ENCODE peak calls at places on chromosomes 5 and 9, in ten cellular contexts. W is neural progenitor cell, Z is cardiac muscle cell, Q is right lobe of liver, C is transverse colon, G is aorta, Y is breast epithelium, K is heart right ventricle, E is dorsolateral prefrontal cortex, R is vagina. F is an unnamed sample. For H3K27me3, the result is how much of the 10 kb centered on the place peaks cover.

GRCh38 chr5:113166710-113167366 is 190.2 kb downstream of the DCP2 start:
- DNase-seq in Q (no peak), W (peak), C (no peak), G (no peak), R (no peak), E (no peak), K (no peak), Z (peak), Y (no peak), F (no peak)

GRCh38 chr9:85949591-85950335 is 8.8 kb downstream of the NAA35 start:
- DNase-seq in W (no peak), Q (no peak), Z (peak), R (no peak), G (no peak), E (no peak), C (no peak), K (no peak), Y (no peak), F (no peak)

GRCh38 chr5:122755740-122756139 is 19.1 kb upstream of the SNX2 start:
- DNase-seq in C (no peak), W (no peak), R (no peak), Y (no peak), G (no peak), E (no peak), Z (peak), Q (no peak), K (no peak), F (no peak)

GRCh38 chr9:132163457-132163875 is 1.6 kb downstream of the NTNG2 start:
- DNase-seq in Y (no peak), G (no peak), C (no peak), W (peak), E (no peak), Z (no peak), Q (no peak), R (no peak), K (no peak), F (peak)

GRCh38 chr9:77291714-77292113 is 114.4 kb downstream of the VPS13A start:
- DNase-seq in Y (no peak), G (no peak), Z (peak), Q (no peak), R (no peak), E (no peak), K (no peak), W (peak), C (no peak), F (no peak)

GRCh38 chr5:84181093-84181492 is 203.6 kb downstream of the EDIL3 start:
- DNase-seq in E (no peak), R (no peak), G (no peak), Y (no peak), K (no peak), Z (peak), W (no peak), Q (no peak), C (no peak), F (no peak)

GRCh38 chr5:60483046-60483445 is 216.9 kb downstream of the DEPDC1B start:
- DNase-seq in Y (no peak), W (no peak), G (no peak), K (no peak), R (no peak), C (no peak), Q (no peak), Z (no peak), E (no peak), F (no peak)

GRCh38 chr9:4297151-4297794 is 2.6 kb downstream of the GLIS3 start:
- DNase-seq in K (peak), G (peak), E (peak), C (peak), W (peak), R (peak), Y (peak), Z (peak), Q (peak), F (peak)

GRCh38 chr9:111030492-111030891 is 7.8 kb downstream of the LPAR1 start:
- DNase-seq in W (no peak), Q (no peak), Z (no peak), Y (no peak), E (no peak), G (no peak), R (no peak), K (no peak), C (no peak), F (no peak)

GRCh38 chr9:98488578-98489312 is 220.0 kb downstream of the GABBR2 start:
- DNase-seq in W (no peak), G (no peak), R (no peak), E (no peak), Q (no peak), Z (peak), Y (no peak), C (no peak), K (no peak), F (no peak)

GRCh38 chr9:110183208-110184145 is 24.5 kb downstream of the C9orf152 start:
- DNase-seq in W (peak), G (no peak), Z (peak), C (peak), K (peak), E (no peak), Q (no peak), R (no peak), Y (peak), F (no peak)

GRCh38 chr9:134787601-134788531 is 92.7 kb upstream of the FCN2 start:
- DNase-seq in W (no peak), K (no peak), C (no peak), Y (no peak), Z (no peak), E (no peak), R (no peak), Q (no peak), G (no peak), F (no peak)

GRCh38 chr5:132238169-132238744 is 10.6 kb upstream of the P4HA2 start:
- DNase-seq in R (peak), G (peak), C (peak), Y (peak), Z (peak), Q (peak), K (peak), W (peak), E (no peak), F (peak)

GRCh38 chr5:23007226-23007625 is 154.1 kb upstream of the CDH12 start:
- DNase-seq in E (no peak), K (no peak), C (peak), W (no peak), G (no peak), R (no peak), Z (no peak), Y (no peak), Q (no peak), F (no peak)

GRCh38 chr5:150024241-150024984 is 23.9 kb downstream of the HMGXB3 start:
- DNase-seq in Z (no peak), K (no peak), W (no peak), R (no peak), E (no peak), Y (no peak), C (no peak), G (no peak), Q (no peak), F (no peak)

GRCh38 chr5:174311531-174312269 is 266.2 kb downstream of the NSG2 start:
- DNase-seq in Y (peak), K (peak), E (peak), Z (peak), W (peak), R (no peak), Q (peak), G (peak), C (peak), F (peak)

GRCh38 chr5:54469655-54470054 is 14.2 kb downstream of the HSPB3 start:
- DNase-seq in R (no peak), W (no peak), K (no peak), E (no peak), Z (peak), C (no peak), G (no peak), Q (no peak), Y (no peak), F (no peak)

GRCh38 chr5:95102080-95102479 is 182.8 kb downstream of the MCTP1 start:
- DNase-seq in E (no peak), Y (no peak), Z (no peak), W (peak), R (no peak), G (no peak), C (no peak), K (no peak), Q (no peak), F (no peak)

GRCh38 chr9:110115868-110116542 is 92.0 kb downstream of the C9orf152 start:
- DNase-seq in E (no peak), Y (no peak), K (no peak), R (no peak), Q (no peak), C (no peak), W (no peak), G (no peak), Z (peak), F (no peak)

GRCh38 chr5:181153814-181154213 is 6.4 kb downstream of the OR2V2 start:
- DNase-seq in E (no peak), K (no peak), W (no peak), R (no peak), G (no peak), Y (no peak), Q (no peak), Z (no peak), C (no peak), F (no peak)

GRCh38 chr9:131666779-131667178 is 73.1 kb downstream of the RAPGEF1 start:
- DNase-seq in Y (no peak), Z (no peak), G (no peak), C (no peak), E (no peak), W (no peak), K (no peak), Q (no peak), R (no peak), F (no peak)

GRCh38 chr9:95815153-95815552 is 60.3 kb upstream of the ERCC6L2 start:
- DNase-seq in G (no peak), Q (no peak), K (no peak), R (no peak), W (no peak), C (no peak), Z (peak), E (no peak), Y (no peak), F (no peak)

GRCh38 chr5:6446626-6447309 is 1.9 kb upstream of the UBE2QL1 start:
- DNase-seq in G (no peak), K (no peak), Y (no peak), C (no peak), Z (peak), W (no peak), R (peak), Q (no peak), E (no peak), F (no peak)

GRCh38 chr5:168685566-168685965 is 106.4 kb upstream of the PANK3 start:
- DNase-seq in K (no peak), R (no peak), W (no peak), C (no peak), Q (no peak), Z (no peak), E (no peak), Y (no peak), G (no peak), F (no peak)

GRCh38 chr5:146466521-146467349 is 19.6 kb downstream of the TCERG1 start:
- DNase-seq in G (no peak), R (no peak), Q (no peak), E (no peak), W (peak), K (no peak), Y (no peak), C (no peak), Z (peak), F (no peak)

DNA sequence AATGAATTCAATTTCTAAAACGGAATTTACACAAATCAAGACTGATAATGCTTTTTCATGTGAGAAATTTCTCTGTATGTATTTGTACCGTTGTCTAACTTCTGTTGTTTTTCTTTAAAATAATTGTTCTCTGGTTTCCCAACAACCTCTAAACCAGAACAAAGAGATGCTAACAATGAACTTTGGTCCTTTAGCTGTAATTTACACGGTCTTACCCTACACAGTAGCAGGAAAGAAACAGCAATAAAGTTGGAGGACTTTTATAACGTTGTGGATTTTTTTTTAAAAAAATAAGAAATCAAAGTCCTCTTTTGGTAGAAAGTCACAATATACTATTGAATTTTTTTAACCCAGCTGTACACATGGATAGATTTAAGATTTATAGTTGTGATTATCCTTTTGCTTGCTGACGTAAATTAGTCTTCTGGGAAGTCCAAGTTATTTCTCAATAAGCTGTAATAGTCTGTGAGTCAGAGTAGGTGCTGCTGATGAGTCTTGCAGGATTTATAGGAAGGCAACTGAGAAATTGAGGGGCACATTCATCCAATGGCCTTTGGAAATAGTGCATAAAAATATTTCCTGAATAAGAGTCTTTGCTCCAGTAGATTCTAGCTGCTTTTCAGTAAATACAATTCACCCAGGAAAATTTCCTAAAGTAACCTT is 76.8 kb upstream of the PCSK1 start:
- DNase-seq in G (no peak), R (no peak), Q (no peak), C (no peak), E (no peak), K (no peak), Z (peak), Y (no peak), W (no peak), F (no peak)
- H3K4me3 ChIP-seq in G (no peak), R (no peak), Q (no peak), C (no peak), E (no peak), K (no peak), Z (no peak), Y (no peak), W (no peak), F (no peak)

DNA sequence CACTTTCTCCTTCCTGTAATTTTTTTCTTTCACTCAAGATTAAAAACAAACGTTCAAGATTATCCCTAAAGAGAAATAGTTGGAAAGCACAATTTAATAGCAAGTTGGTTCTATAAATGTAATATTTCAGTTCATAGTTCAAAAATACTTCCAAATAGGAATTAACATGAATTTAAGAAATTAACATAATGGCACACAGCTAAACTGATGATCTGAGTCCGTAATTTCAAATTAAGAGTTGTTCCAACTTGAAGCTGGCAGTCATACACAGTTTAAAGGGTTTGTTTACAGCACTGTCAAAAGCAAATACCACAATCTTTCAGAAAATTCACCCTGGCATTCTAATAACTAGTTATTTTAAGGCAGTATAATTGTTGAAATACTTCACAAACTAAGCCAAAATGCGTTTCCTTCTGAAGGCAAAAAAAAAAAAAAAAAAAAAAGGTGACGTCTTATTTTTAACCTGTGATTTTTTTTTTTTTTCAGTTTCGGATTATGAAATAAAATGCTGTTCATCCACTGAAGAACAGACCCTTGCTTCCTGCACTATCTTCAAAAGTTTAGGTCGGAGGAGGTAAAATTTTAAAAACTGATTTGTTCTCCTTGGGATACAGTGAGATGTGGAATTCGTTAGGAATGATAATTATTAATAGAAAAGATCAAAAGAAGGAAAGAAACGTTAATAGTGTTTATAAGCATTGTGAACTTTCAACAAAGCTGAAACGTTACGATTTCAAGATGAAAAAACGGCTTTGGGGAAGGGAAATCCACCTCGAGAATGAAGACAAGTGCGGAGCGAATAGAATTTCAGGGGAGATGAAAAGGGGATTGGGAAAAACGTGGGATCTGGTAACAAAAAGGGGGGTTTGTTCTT is 898 bp downstream of the IL6ST start:
- DNase-seq in Q (no peak), C (no peak), G (no peak), Z (no peak), E (no peak), Y (no peak), W (no peak), R (no peak), K (no peak), F (no peak)
- H3K27me3 ChIP-seq in Q (under half), C (under half), G (under half), Z (under half), E (under half), Y (under half), W (under half), R (under half), K (under half), F (under half)

GRCh38 chr5:80083115-80083890 is 48.2 kb downstream of the THBS4 start:
- DNase-seq in Z (peak), W (peak), R (no peak), Q (no peak), E (no peak), K (peak), G (no peak), C (no peak), Y (no peak), F (no peak)
- H3K27ac ChIP-seq in Z (no peak), W (no peak), R (peak), Q (peak), E (peak), K (peak), G (no peak), C (peak), Y (peak), F (no peak)

GRCh38 chr9:121599872-121600585 is 51.4 kb upstream of the DAB2IP start:
- DNase-seq in E (no peak), Q (peak), Z (no peak), G (no peak), Y (no peak), K (no peak), C (no peak), W (peak), R (no peak), F (no peak)

GRCh38 chr9:121597693-121598166 is 53.7 kb upstream of the DAB2IP start:
- DNase-seq in E (no peak), W (no peak), G (no peak), Q (no peak), K (no peak), C (no peak), R (no peak), Y (no peak), Z (no peak), F (no peak)

GRCh38 chr9:121601234-121601633 is 50.2 kb upstream of the DAB2IP start:
- DNase-seq in E (no peak), K (no peak), W (no peak), Y (no peak), R (no peak), Q (no peak), C (no peak), G (no peak), Z (peak), F (peak)

GRCh38 chr9:121598167-121599000 is 53.0 kb upstream of the DAB2IP start:
- DNase-seq in K (peak), R (no peak), C (peak), Z (peak), W (peak), E (no peak), Q (peak), G (peak), Y (peak), F (no peak)

GRCh38 chr9:121599186-121599871 is 52.1 kb upstream of the DAB2IP start:
- DNase-seq in G (peak), C (peak), Z (peak), Y (peak), K (peak), Q (peak), W (peak), E (no peak), R (no peak), F (no peak)
- H3K4me3 ChIP-seq in G (peak), C (peak), Z (peak), Y (peak), K (peak), Q (peak), W (peak), E (peak), R (peak), F (no peak)

GRCh38 chr9:133545494-133546286 is 11.2 kb downstream of the ADAMTSL2 start:
- DNase-seq in C (no peak), Q (no peak), E (no peak), Z (peak), W (no peak), R (no peak), Y (no peak), K (peak), G (no peak), F (no peak)
- H3K27me3 ChIP-seq in C (under half), Q (under half), E (under half), Z (under half), W (under half), R (under half), Y (under half), K (under half), G (under half), F (under half)

GRCh38 chr5:151158287-151158661 is 695 bp upstream of the ANXA6 start:
- DNase-seq in E (no peak), G (no peak), Y (no peak), Q (no peak), Z (peak), C (no peak), R (no peak), W (peak), K (no peak), F (no peak)
- H3K27ac ChIP-seq in E (peak), G (no peak), Y (peak), Q (peak), Z (peak), C (peak), R (peak), W (no peak), K (peak), F (peak)

GRCh38 chr9:105246656-105247162 is 2.3 kb downstream of the SLC44A1 start:
- DNase-seq in W (no peak), K (no peak), E (no peak), G (no peak), Q (no peak), C (no peak), Z (peak), R (no peak), Y (no peak), F (no peak)
- H3K4me3 ChIP-seq in W (peak), K (peak), E (peak), G (no peak), Q (peak), C (peak), Z (peak), R (no peak), Y (no peak), F (no peak)

GRCh38 chr9:135791431-135792267 is 89.7 kb downstream of the KCNT1 start:
- DNase-seq in R (no peak), Q (no peak), G (no peak), K (no peak), Y (no peak), W (no peak), C (no peak), Z (no peak), E (no peak), F (no peak)
- H3K27me3 ChIP-seq in R (under half), Q (under half), G (under half), K (under half), Y (under half), W (under half), C (under half), Z (under half), E (under half), F (under half)

GRCh38 chr5:116947691-116948528 is 373.3 kb upstream of the SEMA6A start:
- DNase-seq in R (no peak), G (peak), Q (peak), K (peak), C (peak), W (peak), Z (peak), Y (peak), E (no peak), F (peak)
- H3K27ac ChIP-seq in R (no peak), G (no peak), Q (no peak), K (no peak), C (no peak), W (no peak), Z (no peak), Y (no peak), E (no peak), F (no peak)

F was measured in HL-60.